ENCODE peak calls at places on chromosomes 11 and 22, in four cellular contexts. J is effector memory CD8-positive, alpha-beta T cell; S is mammary epithelial cell; C is ACHN. T is an unnamed sample.

GRCh38 chr22:24474221-24474620 is 20.9 kb upstream of the UPB1 start:
- DNase-seq in J (no peak), S (peak; percentile 66), C (peak; percentile 92), T (peak; percentile 60)

GRCh38 chr11:30917859-30918478 is 331.8 kb upstream of the MPPED2 start:
- DNase-seq in J (no peak), S (peak; percentile 26), C (peak; percentile 59), T (peak; percentile 38)

GRCh38 chr11:123578778-123579481 is 75.5 kb downstream of the SCN3B start:
- DNase-seq in J (no peak), S (no peak), C (no peak), T (no peak)

GRCh38 chr11:96338910-96339703 is 3.9 kb downstream of the MAML2 start:
- DNase-seq in J (peak; percentile 21), S (peak; percentile 92), C (peak; percentile 43), T (peak; percentile 90)

GRCh38 chr11:65569973-65570918 is at the start of gene ZNRD2:
- DNase-seq in J (peak; percentile 97), S (peak; percentile 99), C (peak; percentile 97), T (peak; percentile 92)

GRCh38 chr11:78975081-78975480 is 400.4 kb upstream of the NARS2 start:
- DNase-seq in J (no peak), S (no peak), C (no peak), T (no peak)

GRCh38 chr11:123298488-123299447 is 103.7 kb upstream of the CLMP start:
- DNase-seq in J (no peak), S (no peak), C (no peak), T (no peak)

GRCh38 chr11:11973866-11974265 is 34.6 kb downstream of the DKK3 start:
- DNase-seq in J (no peak), S (no peak), C (no peak), T (no peak)

GRCh38 chr11:93236741-93237675 is 39.2 kb upstream of the SLC36A4 start:
- DNase-seq in J (no peak), S (peak; percentile 8), C (peak; percentile 38), T (peak; percentile 36)

GRCh38 chr11:88035271-88035670 is 140.0 kb downstream of the RAB38 start:
- DNase-seq in J (no peak), S (peak; percentile 50), C (no peak), T (peak; percentile 69)

GRCh38 chr11:118437736-118438125 is 1.4 kb downstream of the KMT2A start:
- DNase-seq in J (no peak), S (peak; percentile 48), C (no peak), T (no peak)

GRCh38 chr11:33931032-33931431 is 39.2 kb upstream of the LMO2 start:
- DNase-seq in J (no peak), S (no peak), C (no peak), T (peak; percentile 70)

GRCh38 chr11:74072721-74073120 is 63.8 kb upstream of the UCP3 start:
- DNase-seq in J (no peak), S (no peak), C (no peak), T (no peak)

GRCh38 chr11:66315921-66316811 is 678 bp downstream of the CD248 start:
- DNase-seq in J (no peak), S (no peak), C (no peak), T (no peak)

GRCh38 chr22:31929126-31929928 is 15.0 kb upstream of the YWHAH start:
- DNase-seq in J (no peak), S (no peak), C (no peak), T (no peak)

GRCh38 chr11:111236355-111236754 is 9.2 kb upstream of the POU2AF2 start:
- DNase-seq in J (no peak), S (no peak), C (no peak), T (no peak)

GRCh38 chr22:48869161-48869560 is 958.5 kb downstream of the BRD1 start:
- DNase-seq in J (no peak), S (no peak), C (no peak), T (no peak)

GRCh38 chr11:75557649-75558494 is 4.2 kb upstream of the SERPINH1 start:
- DNase-seq in J (no peak), S (no peak), C (peak; percentile 67), T (peak; percentile 57)

GRCh38 chr11:18671246-18671645 is 27.3 kb upstream of the TMEM86A start:
- DNase-seq in J (no peak), S (no peak), C (no peak), T (peak; percentile 37)

GRCh38 chr11:47451436-47451835 is 2.5 kb upstream of the RAPSN start:
- DNase-seq in J (no peak), S (no peak), C (no peak), T (no peak)

GRCh38 chr11:101880208-101880607 is 34.6 kb upstream of the CEP126 start:
- DNase-seq in J (no peak), S (peak; percentile 33), C (peak; percentile 68), T (peak; percentile 74)

GRCh38 chr22:37182101-37182948 is 5.7 kb downstream of the C1QTNF6 start:
- DNase-seq in J (no peak), S (no peak), C (no peak), T (no peak)

GRCh38 chr22:38298312-38299000 is 18.8 kb downstream of the CSNK1E start:
- DNase-seq in J (peak; percentile 37), S (peak; percentile 100), C (peak; percentile 99), T (peak; percentile 99)

GRCh38 chr22:20792221-20792965 is 18.5 kb downstream of the SERPIND1 start:
- DNase-seq in J (no peak), S (no peak), C (no peak), T (no peak)

GRCh38 chr11:8292351-8292750 is 28.7 kb upstream of the LMO1 start:
- DNase-seq in J (no peak), S (no peak), C (no peak), T (no peak)

GRCh38 chr11:108302121-108302785 is 79.4 kb downstream of the ATM start:
- DNase-seq in J (no peak), S (peak; percentile 57), C (peak; percentile 45), T (peak; percentile 73)

GRCh38 chr11:116461789-116462188 is 311.0 kb downstream of the BUD13 start:
- DNase-seq in J (no peak), S (no peak), C (no peak), T (peak; percentile 24)

GRCh38 chr11:8731647-8732188 is 49.1 kb downstream of the RPL27A start:
- DNase-seq in J (no peak), S (no peak), C (no peak), T (no peak)

GRCh38 chr11:20008190-20008801 is 152.0 kb downstream of the DBX1 start:
- DNase-seq in J (no peak), S (no peak), C (no peak), T (no peak)

GRCh38 chr22:43164636-43165035 is 13.3 kb downstream of the TSPO start:
- DNase-seq in J (no peak), S (no peak), C (no peak), T (no peak)

GRCh38 chr11:16356751-16357365 is 512 bp upstream of the SOX6 start:
- DNase-seq in J (no peak), S (no peak), C (no peak), T (no peak)

GRCh38 chr11:47869548-47870393 is 21.6 kb upstream of the NUP160 start:
- DNase-seq in J (no peak), S (peak; percentile 48), C (no peak), T (peak; percentile 23)

GRCh38 chr11:86288776-86289507 is 13.1 kb upstream of the HIKESHI start:
- DNase-seq in J (no peak), S (no peak), C (no peak), T (no peak)

GRCh38 chr11:19713221-19714092 is 820 bp downstream of the NAV2 start:
- DNase-seq in J (no peak), S (no peak), C (peak; percentile 9), T (no peak)